ENCODE peak calls at places on chromosomes 6 and 20, in five cellular contexts. C is aorta, O is lower leg skin, Q is K562, T is hepatocyte. J is an unnamed sample.

GRCh38 chr6:158536891-158537798 is 22.7 kb upstream of the TMEM181 start:
- DNase-seq in C (no peak), T (peak), Q (peak), O (no peak), J (peak)

GRCh38 chr6:131084982-131085381 is 21.9 kb upstream of the EPB41L2 start:
- DNase-seq in T (no peak), Q (no peak), C (no peak), O (no peak), J (peak)

GRCh38 chr6:1872649-1873131 is 263.0 kb downstream of the FOXC1 start:
- DNase-seq in O (no peak), C (no peak), T (peak), Q (no peak), J (peak)

GRCh38 chr6:104771258-104771832 is 88.4 kb downstream of the HACE1 start:
- DNase-seq in Q (peak), C (no peak), O (no peak), T (peak), J (no peak)

GRCh38 chr20:3813758-3814581 is 6.4 kb upstream of the AP5S1 start:
- DNase-seq in O (no peak), Q (no peak), T (no peak), C (no peak), J (no peak)

GRCh38 chr6:18048953-18049630 is 61.7 kb upstream of the KIF13A start:
- DNase-seq in Q (no peak), O (no peak), T (no peak), C (no peak), J (no peak)

GRCh38 chr20:17655865-17656489 is 26.1 kb downstream of the RRBP1 start:
- DNase-seq in C (no peak), O (no peak), T (no peak), Q (no peak), J (peak)

GRCh38 chr6:110075406-110075805 is 97.3 kb downstream of the GPR6 start:
- DNase-seq in C (no peak), Q (no peak), O (no peak), T (no peak), J (no peak)

GRCh38 chr6:88860310-88860709 is 103.1 kb downstream of the RNGTT start:
- DNase-seq in C (no peak), Q (no peak), T (no peak), O (no peak), J (no peak)

GRCh38 chr20:60921021-60921622 is 330.9 kb upstream of the CDH4 start:
- DNase-seq in T (peak), C (no peak), O (no peak), Q (peak), J (peak)

GRCh38 chr20:2468581-2469407 is 1.8 kb downstream of the SNRPB start:
- DNase-seq in T (no peak), C (no peak), Q (no peak), O (no peak), J (no peak)
- H3K4me3 ChIP-seq in T (no peak), C (no peak), Q (peak), O (no peak), J (peak)

DNA sequence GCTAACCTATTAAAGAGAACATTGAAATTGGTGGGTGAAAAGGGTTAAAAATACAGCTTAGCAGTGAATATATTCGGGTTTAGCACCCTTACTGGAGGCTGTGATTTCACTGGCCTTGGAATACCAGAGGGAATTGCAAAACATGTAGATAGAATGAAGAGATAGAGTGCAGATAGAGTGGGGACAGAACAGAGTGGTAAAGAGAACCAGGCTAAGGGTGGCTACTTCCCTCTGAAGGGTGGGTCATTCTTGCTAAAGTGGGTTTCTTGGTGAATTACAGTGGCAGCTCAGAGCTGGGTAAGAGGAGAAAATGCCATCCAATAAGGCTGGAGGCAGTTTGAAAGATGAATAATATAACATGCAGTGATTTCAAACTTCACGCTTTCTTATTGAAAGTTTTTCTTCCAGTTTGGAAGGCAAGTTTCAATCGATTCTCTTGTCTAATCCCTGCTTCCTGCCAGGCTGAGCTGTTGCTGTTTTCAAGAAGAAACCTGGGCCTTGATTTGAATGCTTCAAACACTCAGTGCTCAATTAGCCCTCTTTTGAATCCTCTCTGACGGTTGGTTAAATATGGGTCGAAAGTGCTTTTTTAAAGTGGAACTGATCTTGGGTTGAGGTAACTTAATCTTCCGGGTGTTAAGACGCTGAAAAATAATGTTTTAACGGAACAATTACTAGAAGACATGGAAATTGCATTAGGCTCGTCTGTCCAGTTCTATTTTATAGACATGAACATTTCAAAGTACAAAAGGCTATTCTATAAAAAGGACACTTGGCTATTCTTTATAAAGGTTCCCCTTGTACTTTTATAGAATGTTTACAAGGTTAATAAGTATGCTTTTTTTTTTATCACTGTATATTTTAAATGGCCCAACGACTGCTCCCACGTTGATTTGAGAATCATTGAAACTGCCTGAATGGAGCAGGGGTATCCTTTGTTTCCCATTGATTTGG is 203.3 kb downstream of the BCAS1 start:
- DNase-seq in C (no peak), Q (no peak), T (no peak), O (no peak), J (no peak)
- H3K4me3 ChIP-seq in C (no peak), Q (no peak), T (no peak), O (no peak), J (no peak)

GRCh38 chr6:43454290-43455033 is 886 bp downstream of the DLK2 start:
- DNase-seq in O (peak), Q (peak), T (peak), C (peak), J (peak)

GRCh38 chr6:43455034-43455747 is at the start of gene DLK2:
- DNase-seq in O (no peak), C (no peak), T (peak), Q (peak), J (peak)

GRCh38 chr6:43452896-43453295 is 2.5 kb downstream of the DLK2 start:
- DNase-seq in T (peak), O (no peak), C (no peak), Q (no peak), J (peak)

GRCh38 chr6:43451939-43452338 is 3.4 kb downstream of the DLK2 start:
- DNase-seq in Q (no peak), O (no peak), C (no peak), T (peak), J (peak)

GRCh38 chr6:43453831-43454230 is 1.5 kb downstream of the DLK2 start:
- DNase-seq in T (no peak), O (no peak), Q (no peak), C (no peak), J (peak)
- H3K4me3 ChIP-seq in T (no peak), O (no peak), Q (no peak), C (no peak), J (no peak)

GRCh38 chr6:81605526-81605925 is 147.0 kb downstream of the TENT5A start:
- DNase-seq in C (no peak), Q (no peak), O (no peak), T (no peak), J (no peak)

GRCh38 chr6:81601918-81602317 is 150.6 kb downstream of the TENT5A start:
- DNase-seq in O (no peak), T (no peak), C (no peak), Q (no peak), J (no peak)

GRCh38 chr6:81608776-81609175 is 143.7 kb downstream of the TENT5A start:
- DNase-seq in T (no peak), Q (no peak), O (no peak), C (no peak), J (no peak)

GRCh38 chr6:81609736-81610135 is 142.7 kb downstream of the TENT5A start:
- DNase-seq in C (no peak), Q (no peak), T (no peak), O (no peak), J (no peak)

GRCh38 chr6:81606965-81607381 is 145.5 kb downstream of the TENT5A start:
- DNase-seq in T (no peak), Q (no peak), C (no peak), O (no peak), J (no peak)
- H3K4me3 ChIP-seq in T (no peak), Q (no peak), C (no peak), O (no peak), J (no peak)

DNA sequence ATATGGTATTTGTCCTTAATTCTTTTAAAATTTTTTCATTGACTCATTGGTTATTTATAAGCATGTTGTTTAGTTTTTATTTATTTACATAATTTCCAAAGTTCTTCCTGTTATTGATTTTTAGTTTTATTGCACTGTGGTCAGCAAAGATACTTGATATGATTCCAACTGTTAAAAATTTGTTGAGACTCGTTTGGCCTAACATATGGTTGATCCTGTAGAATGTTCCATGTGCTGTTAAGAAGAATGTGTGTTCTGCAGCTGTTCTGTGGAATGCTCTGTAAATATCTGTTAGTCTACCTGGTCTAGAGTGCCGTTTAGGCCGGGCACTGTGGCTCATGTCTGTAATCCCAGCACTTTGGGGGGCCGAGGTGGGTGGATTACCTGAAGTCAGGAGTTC is 197.7 kb downstream of the CD109 start:
- DNase-seq in O (no peak), Q (no peak), C (no peak), T (no peak), J (no peak)
- H3K4me3 ChIP-seq in O (no peak), Q (no peak), C (no peak), T (no peak), J (no peak)

DNA sequence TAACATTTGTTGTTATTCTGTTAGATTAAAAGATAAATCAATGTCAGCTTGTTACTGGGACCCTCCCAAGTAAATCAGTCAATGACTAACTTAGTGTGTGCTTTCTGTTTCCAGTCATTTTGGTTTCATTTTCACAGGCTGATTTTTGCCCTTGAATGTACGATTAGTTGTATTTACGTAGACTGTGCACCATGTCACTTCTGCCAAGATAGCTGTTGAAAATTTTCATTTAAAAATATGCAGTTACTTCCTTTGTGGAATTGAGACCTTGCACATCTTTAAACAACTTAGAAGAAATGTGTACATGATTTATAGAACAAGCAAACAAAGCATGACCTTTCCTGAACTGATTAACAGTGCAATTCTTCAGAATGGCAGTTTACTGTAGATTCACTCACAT is 944.8 kb upstream of the CITED2 start:
- DNase-seq in C (no peak), Q (no peak), T (peak), O (no peak), J (no peak)
- H3K4me3 ChIP-seq in C (peak), Q (no peak), T (no peak), O (no peak), J (no peak)

GRCh38 chr20:63777614-63778013 is 38.0 kb downstream of the SLC2A4RG start:
- DNase-seq in T (no peak), C (no peak), O (no peak), Q (no peak), J (no peak)
- H3K4me3 ChIP-seq in T (no peak), C (no peak), O (no peak), Q (no peak), J (no peak)

J was measured in H7.